ENCODE peak calls at places on chromosome 7, in ten cellular contexts. Q, O, L, G, T, U, E, H, F and V are unnamed samples.

GRCh38 chr7:101884671-101885596 is 67.5 kb downstream of the CUX1 start:
- DNase-seq in O (no peak), H (no peak), T (no peak), L (no peak), E (no peak), Q (peak; percentile 67), G (no peak), F (no peak), U (no peak), V (no peak)

GRCh38 chr7:7214398-7215347 is 32.3 kb downstream of the C1GALT1 start:
- DNase-seq in E (no peak), L (no peak), F (no peak), T (no peak), O (no peak), Q (no peak), H (no peak), U (no peak), G (no peak), V (no peak)

GRCh38 chr7:30682131-30683083 is at the start of gene CRHR2:
- DNase-seq in H (no peak), E (no peak), L (no peak), G (no peak), T (no peak), Q (no peak), U (peak; percentile 19), O (no peak), F (no peak), V (peak; percentile 24)

GRCh38 chr7:118053353-118053752 is 130.6 kb upstream of the LSM8 start:
- DNase-seq in F (no peak), H (no peak), T (no peak), E (no peak), U (no peak), L (no peak), G (no peak), Q (no peak), O (no peak), V (no peak)

GRCh38 chr7:51316262-51316665 is 345 bp downstream of the COBL start:
- DNase-seq in H (no peak), Q (no peak), F (no peak), E (peak; percentile 58), O (no peak), L (no peak), U (no peak), T (no peak), G (no peak), V (no peak)

GRCh38 chr7:45872116-45873034 is 507 bp downstream of the CCDC201 start:
- DNase-seq in H (no peak), O (no peak), U (no peak), E (no peak), F (no peak), Q (peak; percentile 24), L (no peak), G (no peak), T (no peak), V (no peak)

GRCh38 chr7:46852795-46853194 is 729.1 kb downstream of the TNS3 start:
- DNase-seq in Q (no peak), T (no peak), G (no peak), U (no peak), F (no peak), O (no peak), E (no peak), L (no peak), H (no peak), V (no peak)

GRCh38 chr7:85030893-85031292 is 156.0 kb downstream of the SEMA3D start:
- DNase-seq in H (no peak), Q (peak; percentile 22), O (no peak), L (no peak), F (peak; percentile 64), E (no peak), U (no peak), G (no peak), T (no peak), V (no peak)

GRCh38 chr7:87494454-87494853 is 19.0 kb upstream of the ABCB4 start:
- DNase-seq in F (no peak), E (no peak), O (no peak), H (no peak), Q (no peak), U (no peak), L (no peak), G (no peak), T (no peak), V (no peak)

GRCh38 chr7:20298486-20298901 is 32.2 kb upstream of the ITGB8 start:
- DNase-seq in T (no peak), G (no peak), H (no peak), E (no peak), F (peak; percentile 40), U (no peak), O (no peak), L (no peak), Q (peak; percentile 64), V (no peak)

GRCh38 chr7:13797545-13797944 is 191.9 kb downstream of the ETV1 start:
- DNase-seq in L (no peak), G (no peak), Q (no peak), O (no peak), U (no peak), H (no peak), T (no peak), F (no peak), E (no peak), V (no peak)

GRCh38 chr7:121442845-121443244 is 46.7 kb upstream of the FAM3C start:
- DNase-seq in U (no peak), F (no peak), Q (no peak), T (no peak), O (no peak), G (no peak), H (no peak), L (no peak), E (no peak), V (no peak)

GRCh38 chr7:80856769-80857168 is 62.1 kb downstream of the SEMA3C start:
- DNase-seq in T (no peak), L (no peak), E (no peak), U (no peak), F (no peak), O (no peak), G (no peak), Q (no peak), H (no peak), V (no peak)

GRCh38 chr7:42096681-42097637 is 140.1 kb downstream of the GLI3 start:
- DNase-seq in L (no peak), F (peak; percentile 54), H (no peak), E (no peak), G (no peak), T (peak; percentile 65), Q (no peak), O (no peak), U (peak; percentile 58), V (no peak)

GRCh38 chr7:106692450-106693051 is 31.6 kb upstream of the CCDC71L start:
- DNase-seq in F (no peak), U (no peak), T (no peak), Q (no peak), H (no peak), O (no peak), L (no peak), E (no peak), G (no peak), V (no peak)

GRCh38 chr7:98091523-98091922 is 15.1 kb upstream of the LMTK2 start:
- DNase-seq in Q (no peak), F (no peak), T (no peak), G (no peak), E (no peak), H (no peak), U (no peak), O (no peak), L (no peak), V (no peak)

GRCh38 chr7:36746347-36746746 is 22.1 kb upstream of the AOAH start:
- DNase-seq in E (no peak), U (no peak), H (no peak), T (no peak), L (no peak), F (peak; percentile 7), O (no peak), G (no peak), Q (no peak), V (no peak)

GRCh38 chr7:146057958-146058357 is 58.6 kb upstream of the CNTNAP2 start:
- DNase-seq in E (no peak), O (no peak), U (no peak), G (no peak), Q (no peak), L (no peak), F (no peak), T (no peak), H (no peak), V (no peak)

GRCh38 chr7:146053492-146053891 is 63.1 kb upstream of the CNTNAP2 start:
- DNase-seq in T (no peak), H (no peak), L (no peak), F (peak; percentile 0), E (no peak), G (no peak), U (no peak), O (no peak), Q (no peak), V (no peak)

GRCh38 chr7:146054909-146055308 is 61.7 kb upstream of the CNTNAP2 start:
- DNase-seq in F (no peak), L (no peak), H (no peak), Q (no peak), E (no peak), T (no peak), O (no peak), G (no peak), U (no peak), V (no peak)
- TF ChIP-seq CTCF in F (no peak), L (no peak), H (no peak), Q (no peak), E (no peak), T (no peak), O (no peak), G (no peak), U (no peak), V (no peak)

GRCh38 chr7:23072916-23073315 is 32.7 kb upstream of the KLHL7 start:
- DNase-seq in F (no peak), L (no peak), U (no peak), E (no peak), H (no peak), O (no peak), Q (no peak), T (no peak), G (no peak), V (no peak)
- TF ChIP-seq CTCF in F (no peak), L (no peak), U (no peak), E (no peak), H (no peak), O (no peak), Q (no peak), T (no peak), G (peak; percentile 33), V (no peak)

GRCh38 chr7:103748680-103749079 is 240.8 kb downstream of the RELN start:
- DNase-seq in Q (no peak), O (no peak), G (no peak), F (no peak), U (no peak), H (no peak), L (no peak), T (no peak), E (no peak), V (no peak)

GRCh38 chr7:103751476-103751875 is 238.0 kb downstream of the RELN start:
- DNase-seq in E (no peak), H (no peak), Q (no peak), L (no peak), F (no peak), U (no peak), G (no peak), O (no peak), T (no peak), V (no peak)

GRCh38 chr7:103752995-103753394 is 236.5 kb downstream of the RELN start:
- DNase-seq in H (no peak), F (peak; percentile 25), G (no peak), Q (no peak), L (no peak), T (no peak), O (no peak), U (no peak), E (no peak), V (no peak)
- TF ChIP-seq CTCF in H (peak; percentile 20), F (no peak), G (peak; percentile 49), Q (no peak), L (no peak), T (no peak), O (no peak), U (no peak), E (no peak), V (no peak)

GRCh38 chr7:26233902-26234511 is 32.5 kb downstream of the CBX3 start:
- DNase-seq in O (no peak), L (no peak), H (no peak), G (no peak), F (no peak), Q (no peak), T (no peak), E (no peak), U (no peak), V (no peak)
- TF ChIP-seq CTCF in O (no peak), L (no peak), H (no peak), G (no peak), F (no peak), Q (no peak), T (no peak), E (no peak), U (no peak), V (no peak)